ENCODE peak calls at places on chromosomes 1 and 21, in five cellular contexts. W, X, I, H and J are unnamed samples.

GRCh38 chr1:61097326-61097725 is 15.0 kb downstream of the NFIA start:
- DNase-seq in W (no peak), X (no peak), I (no peak), H (no peak), J (no peak)

GRCh38 chr1:47769983-47770382 is 227.2 kb downstream of the TRABD2B start:
- DNase-seq in W (no peak), X (no peak), I (no peak), H (no peak), J (no peak)

GRCh38 chr1:2985121-2985561 is 36.1 kb upstream of the ACTRT2 start:
- DNase-seq in W (peak), X (no peak), I (peak), H (no peak), J (no peak)

GRCh38 chr1:59474496-59474895 is 177.6 kb downstream of the FGGY start:
- DNase-seq in W (no peak), X (no peak), I (no peak), H (no peak), J (no peak)

GRCh38 chr1:113388621-113389355 is 1.5 kb upstream of the MAGI3 start:
- DNase-seq in W (no peak), X (peak), I (no peak), H (peak), J (peak)

GRCh38 chr1:172269644-172270043 is 150.8 kb upstream of the C1orf105 start:
- DNase-seq in W (no peak), X (no peak), I (no peak), H (no peak), J (peak)

GRCh38 chr1:89589515-89589914 is 43.4 kb upstream of the LRRC8C start:
- DNase-seq in W (no peak), X (no peak), I (no peak), H (no peak), J (no peak)

GRCh38 chr21:29827647-29828046 is 112.1 kb downstream of the GRIK1 start:
- DNase-seq in W (no peak), X (no peak), I (no peak), H (no peak), J (no peak)

GRCh38 chr1:224922404-224923164 is 6.9 kb upstream of the DNAH14 start:
- DNase-seq in W (no peak), X (peak), I (no peak), H (no peak), J (peak)

GRCh38 chr1:8571200-8571984 is 246.0 kb downstream of the RERE start:
- DNase-seq in W (no peak), X (no peak), I (no peak), H (no peak), J (peak)

GRCh38 chr1:32870615-32871363 is at the start of gene FNDC5:
- DNase-seq in W (no peak), X (no peak), I (no peak), H (no peak), J (peak)

GRCh38 chr1:6003568-6004411 is 11.6 kb upstream of the NPHP4 start:
- DNase-seq in W (no peak), X (no peak), I (no peak), H (no peak), J (no peak)

GRCh38 chr1:209073879-209074278 is 509.6 kb upstream of the CAMK1G start:
- DNase-seq in W (no peak), X (no peak), I (no peak), H (no peak), J (no peak)

GRCh38 chr1:35558374-35559316 is 1.0 kb downstream of the NCDN start:
- DNase-seq in W (no peak), X (no peak), I (no peak), H (no peak), J (peak)

GRCh38 chr1:86018311-86018923 is 138.2 kb downstream of the COL24A1 start:
- DNase-seq in W (no peak), X (peak), I (no peak), H (no peak), J (peak)

GRCh38 chr1:174366946-174367345 is 80.8 kb upstream of the GPR52 start:
- DNase-seq in W (no peak), X (no peak), I (no peak), H (no peak), J (no peak)

GRCh38 chr1:42117214-42117613 is 36.0 kb upstream of the GUCA2B start:
- DNase-seq in W (no peak), X (no peak), I (no peak), H (no peak), J (no peak)

GRCh38 chr1:160061376-160062100 is 8.4 kb downstream of the KCNJ10 start:
- DNase-seq in W (no peak), X (no peak), I (peak), H (no peak), J (no peak)